ENCODE peak calls at places on chromosomes 6 and 20, in five cellular contexts. R is PC-3, E is EL, N is astrocyte of the hippocampus, H is mesendoderm. Z is an unnamed sample.

GRCh38 chr6:18720075-18720474 is 332.9 kb downstream of the RNF144B start:
- DNase-seq in R (no peak), E (no peak), N (no peak), H (no peak), Z (no peak)

GRCh38 chr20:51221791-51222408 is 199.0 kb upstream of the KCNG1 start:
- DNase-seq in R (peak), E (peak), N (no peak), H (peak), Z (peak)

GRCh38 chr6:35737413-35738211 is 780 bp downstream of the ARMC12 start:
- DNase-seq in R (peak), E (peak), N (peak), H (peak), Z (peak)

GRCh38 chr6:220736-221475 is 71.4 kb upstream of the DUSP22 start:
- DNase-seq in R (peak), E (peak), N (peak), H (no peak), Z (no peak)

GRCh38 chr20:43963872-43964791 is 49.5 kb downstream of the TOX2 start:
- DNase-seq in R (peak), E (no peak), N (no peak), H (no peak), Z (peak)

GRCh38 chr6:40315055-40315454 is 272.1 kb downstream of the LRFN2 start:
- DNase-seq in R (no peak), E (no peak), N (no peak), H (no peak), Z (peak)

GRCh38 chr6:34065470-34066283 is 80.2 kb downstream of the GRM4 start:
- DNase-seq in R (no peak), E (no peak), N (no peak), H (no peak), Z (peak)

GRCh38 chr20:62642666-62643520 is 590 bp downstream of the SLCO4A1 start:
- DNase-seq in R (peak), E (peak), N (peak), H (no peak), Z (no peak)

GRCh38 chr6:120357447-120357846 is 976.8 kb downstream of the TBC1D32 start:
- DNase-seq in R (no peak), E (no peak), N (peak), H (no peak), Z (no peak)

GRCh38 chr6:74167951-74168350 is 471.9 kb downstream of the CD109 start:
- DNase-seq in R (no peak), E (no peak), N (no peak), H (no peak), Z (no peak)

GRCh38 chr20:20712004-20712473 is 405 bp downstream of the RALGAPA2 start:
- DNase-seq in R (no peak), E (peak), N (peak), H (peak), Z (peak)

GRCh38 chr6:134363323-134364039 is 45.6 kb upstream of the SGK1 start:
- DNase-seq in R (peak), E (peak), N (peak), H (peak), Z (no peak)

GRCh38 chr6:37038297-37039198 is 33.1 kb downstream of the FGD2 start:
- DNase-seq in R (no peak), E (no peak), N (peak), H (no peak), Z (peak)

GRCh38 chr6:36113701-36114100 is 16.6 kb upstream of the MAPK13 start:
- DNase-seq in R (no peak), E (no peak), N (no peak), H (no peak), Z (peak)

GRCh38 chr6:14120556-14120955 is 3.0 kb downstream of the CD83 start:
- DNase-seq in R (no peak), E (no peak), N (no peak), H (no peak), Z (no peak)

GRCh38 chr20:43448748-43449535 is 8.8 kb upstream of the SRSF6 start:
- DNase-seq in R (peak), E (peak), N (peak), H (peak), Z (peak)

GRCh38 chr6:33610779-33611421 is 10.2 kb upstream of the ITPR3 start:
- DNase-seq in R (no peak), E (no peak), N (no peak), H (no peak), Z (no peak)

GRCh38 chr6:73951186-73951585 is 255.2 kb downstream of the CD109 start:
- DNase-seq in R (peak), E (no peak), N (no peak), H (no peak), Z (no peak)